ENCODE peak calls at places on chromosome 13, in six cellular contexts. I is AG04450; R is GM23338; D is activated CD4-positive, alpha-beta T cell treated with anti-CD3 and anti-CD28 coated beads for 48 hours; M is A673; H is stimulated activated CD4-positive, alpha-beta T cell treated with anti-CD3 and anti-CD28 coated beads, Interleukin-2, amount 100 ng/mL, for 24 hours. C is an unnamed sample.

GRCh38 chr13:72284791-72285190 is 417.8 kb upstream of the DACH1 start:
- DNase-seq in I (no peak), R (no peak), D (no peak), M (no peak), H (no peak), C (no peak)

GRCh38 chr13:23378009-23378632 is 55.4 kb downstream of the SACS start:
- DNase-seq in I (peak), R (peak), D (peak), M (peak), H (peak), C (peak)

GRCh38 chr13:95156208-95156607 is 145.0 kb downstream of the ABCC4 start:
- DNase-seq in I (no peak), R (no peak), D (no peak), M (no peak), H (no peak), C (no peak)

GRCh38 chr13:31234729-31235128 is 35.0 kb downstream of the B3GLCT start:
- DNase-seq in I (no peak), R (peak), D (no peak), M (peak), H (no peak), C (no peak)

GRCh38 chr13:19069684-19070397 is 111.8 kb downstream of the TUBA3C start:
- DNase-seq in I (no peak), R (no peak), D (no peak), M (no peak), H (no peak), C (no peak)

GRCh38 chr13:69999875-70000274 is 107.8 kb upstream of the ATXN8OS start:
- DNase-seq in I (no peak), R (no peak), D (no peak), M (no peak), H (no peak), C (no peak)

GRCh38 chr13:114230117-114230516 is 4.6 kb upstream of the CDC16 start:
- DNase-seq in I (no peak), R (peak), D (no peak), M (no peak), H (no peak), C (no peak)

GRCh38 chr13:110605132-110605531 is 10.2 kb upstream of the NAXD start:
- DNase-seq in I (no peak), R (no peak), D (no peak), M (no peak), H (no peak), C (no peak)

GRCh38 chr13:99997702-99998219 is 16.2 kb downstream of the ZIC2 start:
- DNase-seq in I (no peak), R (no peak), D (no peak), M (no peak), H (no peak), C (no peak)

GRCh38 chr13:112107289-112107688 is 40.3 kb downstream of the SOX1 start:
- DNase-seq in I (no peak), R (no peak), D (no peak), M (no peak), H (no peak), C (no peak)

GRCh38 chr13:46936525-46936924 is 39.7 kb upstream of the HTR2A start:
- DNase-seq in I (no peak), R (no peak), D (no peak), M (no peak), H (no peak), C (no peak)

GRCh38 chr13:74250738-74251190 is 116.6 kb upstream of the KLF12 start:
- DNase-seq in I (no peak), R (no peak), D (no peak), M (no peak), H (no peak), C (no peak)

GRCh38 chr13:41127746-41128145 is 4.9 kb downstream of the KBTBD6 start:
- DNase-seq in I (no peak), R (no peak), D (no peak), M (no peak), H (no peak), C (no peak)

GRCh38 chr13:83877901-83878300 is 4.4 kb downstream of the SLITRK1 start:
- DNase-seq in I (no peak), R (peak), D (no peak), M (no peak), H (no peak), C (peak)